ENCODE peak calls at places on chromosomes 16 and 17, in seven cellular contexts. Z is MM.1S, H is left lung, F is keratinocyte, E is brain microvascular endothelial cell, U is neural progenitor cell, C is ascending aorta. J is an unnamed sample.

GRCh38 chr17:57880086-57880456 is 30.2 kb upstream of the MRPS23 start:
- DNase-seq in Z (no peak), H (no peak), F (no peak), E (no peak), U (no peak), C (no peak), J (no peak)

GRCh38 chr16:88983157-88983556 is 6.2 kb upstream of the CBFA2T3 start:
- DNase-seq in Z (no peak), H (no peak), F (no peak), E (no peak), U (no peak), C (no peak), J (no peak)

GRCh38 chr16:56222482-56222997 is 31.3 kb downstream of the GNAO1 start:
- DNase-seq in Z (no peak), H (no peak), F (no peak), E (no peak), U (no peak), C (no peak), J (no peak)

GRCh38 chr17:42459256-42459982 is 741 bp downstream of the ATP6V0A1 start:
- DNase-seq in Z (peak), H (peak), F (no peak), E (peak), U (peak), C (no peak), J (peak)

GRCh38 chr17:63946440-63947363 is 14.6 kb upstream of the CD79B start:
- DNase-seq in Z (peak), H (peak), F (no peak), E (peak), U (peak), C (no peak), J (peak)

GRCh38 chr17:61757168-61757567 is 106.2 kb downstream of the BRIP1 start:
- DNase-seq in Z (peak), H (no peak), F (no peak), E (no peak), U (no peak), C (no peak), J (no peak)

GRCh38 chr16:83928341-83929055 is 24.5 kb upstream of the OSGIN1 start:
- DNase-seq in Z (no peak), H (no peak), F (no peak), E (peak), U (no peak), C (no peak), J (peak)

GRCh38 chr17:57834146-57834741 is 15.6 kb downstream of the MRPS23 start:
- DNase-seq in Z (no peak), H (no peak), F (no peak), E (no peak), U (peak), C (peak), J (no peak)

GRCh38 chr16:3095869-3096268 is 3.2 kb downstream of the ZSCAN10 start:
- DNase-seq in Z (peak), H (peak), F (no peak), E (no peak), U (no peak), C (no peak), J (peak)

GRCh38 chr16:59748531-59748930 is 1014.4 kb upstream of the GOT2 start:
- DNase-seq in Z (no peak), H (no peak), F (no peak), E (no peak), U (peak), C (no peak), J (no peak)

GRCh38 chr16:4747906-4748681 is 13.8 kb downstream of the DNAAF8 start:
- DNase-seq in Z (peak), H (no peak), F (no peak), E (no peak), U (no peak), C (no peak), J (no peak)

GRCh38 chr16:31355701-31356100 is 725 bp downstream of the ITGAX start:
- DNase-seq in Z (no peak), H (no peak), F (no peak), E (no peak), U (no peak), C (no peak), J (no peak)

GRCh38 chr16:19210175-19210924 is 42.3 kb downstream of the SYT17 start:
- DNase-seq in Z (peak), H (peak), F (no peak), E (no peak), U (no peak), C (no peak), J (no peak)

GRCh38 chr16:468072-468821 is 42.8 kb downstream of the RAB11FIP3 start:
- DNase-seq in Z (no peak), H (no peak), F (no peak), E (no peak), U (peak), C (no peak), J (no peak)

GRCh38 chr16:15636392-15636873 is 6.5 kb downstream of the MARF1 start:
- DNase-seq in Z (no peak), H (no peak), F (no peak), E (no peak), U (no peak), C (no peak), J (no peak)

GRCh38 chr17:70144260-70144846 is 25.0 kb upstream of the KCNJ2 start:
- DNase-seq in Z (peak), H (no peak), F (no peak), E (no peak), U (peak), C (no peak), J (peak)

GRCh38 chr17:27384261-27384701 is 72.0 kb upstream of the KSR1 start:
- DNase-seq in Z (no peak), H (no peak), F (peak), E (peak), U (no peak), C (peak), J (peak)

GRCh38 chr17:43822566-43823190 is 10.3 kb downstream of the MPP3 start:
- DNase-seq in Z (no peak), H (no peak), F (no peak), E (no peak), U (no peak), C (no peak), J (no peak)

GRCh38 chr17:5209396-5209795 is 17.7 kb upstream of the ZNF594 start:
- DNase-seq in Z (no peak), H (no peak), F (no peak), E (peak), U (no peak), C (no peak), J (peak)

GRCh38 chr17:48510761-48511604 is 19.8 kb downstream of the HOXB1 start:
- DNase-seq in Z (peak), H (no peak), F (no peak), E (no peak), U (no peak), C (no peak), J (peak)

GRCh38 chr16:12120982-12121652 is 144.6 kb downstream of the SNX29 start:
- DNase-seq in Z (no peak), H (no peak), F (no peak), E (no peak), U (no peak), C (no peak), J (no peak)

GRCh38 chr16:31409433-31409832 is 16.3 kb downstream of the ITGAD start:
- DNase-seq in Z (no peak), H (no peak), F (no peak), E (no peak), U (no peak), C (no peak), J (peak)

GRCh38 chr17:53924530-53925455 is 102.1 kb downstream of the KIF2B start:
- DNase-seq in Z (no peak), H (no peak), F (no peak), E (no peak), U (peak), C (no peak), J (no peak)

GRCh38 chr17:16304832-16305231 is 48.4 kb downstream of the CENPV start:
- DNase-seq in Z (no peak), H (no peak), F (no peak), E (peak), U (peak), C (no peak), J (peak)

GRCh38 chr17:81514735-81515529 is 2.3 kb upstream of the ACTG1 start:
- DNase-seq in Z (peak), H (peak), F (no peak), E (peak), U (peak), C (peak), J (peak)

GRCh38 chr16:1403733-1404132 is 10.8 kb downstream of the UNKL start:
- DNase-seq in Z (no peak), H (no peak), F (no peak), E (no peak), U (no peak), C (no peak), J (no peak)

GRCh38 chr17:753407-753806 is 1.3 kb upstream of the GEMIN4 start:
- DNase-seq in Z (no peak), H (no peak), F (no peak), E (no peak), U (no peak), C (no peak), J (no peak)

GRCh38 chr17:73782231-73782630 is 138.0 kb upstream of the SDK2 start:
- DNase-seq in Z (no peak), H (no peak), F (no peak), E (no peak), U (no peak), C (no peak), J (no peak)

GRCh38 chr16:83681421-83681820 is 126.4 kb upstream of the HSBP1 start:
- DNase-seq in Z (no peak), H (no peak), F (no peak), E (no peak), U (no peak), C (no peak), J (no peak)

GRCh38 chr17:1220346-1220745 is 40.6 kb upstream of the ABR start:
- DNase-seq in Z (no peak), H (no peak), F (no peak), E (no peak), U (no peak), C (no peak), J (no peak)

GRCh38 chr17:27746881-27747280 is 53.4 kb downstream of the NOS2 start:
- DNase-seq in Z (no peak), H (no peak), F (no peak), E (no peak), U (no peak), C (no peak), J (no peak)

GRCh38 chr17:81967533-81968395 is 6.8 kb upstream of the NOTUM start:
- DNase-seq in Z (peak), H (peak), F (no peak), E (no peak), U (peak), C (no peak), J (peak)

GRCh38 chr16:10579965-10580918 is at the start of gene EMP2:
- DNase-seq in Z (peak), H (peak), F (no peak), E (peak), U (peak), C (peak), J (peak)

GRCh38 chr16:65579050-65579449 is 457.2 kb upstream of the CDH11 start:
- DNase-seq in Z (no peak), H (no peak), F (no peak), E (peak), U (no peak), C (no peak), J (no peak)

GRCh38 chr16:29862383-29862883 is 593 bp downstream of the CDIPT start:
- DNase-seq in Z (peak), H (no peak), F (no peak), E (no peak), U (peak), C (no peak), J (no peak)

GRCh38 chr16:10126686-10127085 is 55.5 kb downstream of the GRIN2A start:
- DNase-seq in Z (no peak), H (no peak), F (no peak), E (peak), U (no peak), C (no peak), J (peak)

GRCh38 chr16:19110537-19111391 is 3.0 kb upstream of the ITPRIPL2 start:
- DNase-seq in Z (no peak), H (no peak), F (no peak), E (no peak), U (no peak), C (no peak), J (no peak)

GRCh38 chr16:73213761-73214480 is 166.0 kb upstream of the ZFHX3 start:
- DNase-seq in Z (no peak), H (no peak), F (no peak), E (no peak), U (no peak), C (no peak), J (no peak)

DNA sequence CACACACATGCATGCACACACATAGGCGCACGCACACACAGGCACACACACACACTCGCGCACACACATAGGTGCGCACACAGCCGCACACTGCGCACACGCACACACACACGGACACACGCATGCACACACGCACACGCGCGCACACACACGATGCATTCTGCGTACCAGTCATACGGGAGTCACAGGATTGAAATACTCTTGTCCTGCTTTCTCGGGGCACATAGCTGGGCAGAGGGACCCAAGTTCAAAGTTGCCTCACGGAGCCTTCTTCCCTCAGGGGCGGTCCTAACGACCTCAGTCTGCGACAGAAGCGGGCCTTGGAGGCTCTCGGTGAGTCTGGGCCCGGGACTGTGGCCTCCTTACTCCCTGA is 56.0 kb downstream of the MRM1 start:
- DNase-seq in Z (no peak), H (no peak), F (no peak), E (no peak), U (no peak), C (no peak), J (no peak)
- H3K4me3 ChIP-seq in Z (no peak), H (peak), F (no peak), E (peak), U (peak), C (peak), J (peak)

GRCh38 chr16:70793851-70794502 is 7.0 kb downstream of the VAC14 start:
- DNase-seq in Z (peak), H (no peak), F (no peak), E (no peak), U (no peak), C (no peak), J (no peak)

GRCh38 chr16:70800798-70801480 is at the start of gene VAC14:
- DNase-seq in Z (peak), H (peak), F (peak), E (peak), U (peak), C (peak), J (peak)

GRCh38 chr16:70795513-70795912 is 5.4 kb downstream of the VAC14 start:
- DNase-seq in Z (no peak), H (no peak), F (no peak), E (no peak), U (no peak), C (no peak), J (no peak)

GRCh38 chr16:70800306-70800705 is 652 bp downstream of the VAC14 start:
- DNase-seq in Z (peak), H (no peak), F (no peak), E (no peak), U (no peak), C (no peak), J (no peak)

GRCh38 chr16:70796301-70796700 is 4.7 kb downstream of the VAC14 start:
- DNase-seq in Z (no peak), H (no peak), F (no peak), E (no peak), U (no peak), C (no peak), J (no peak)
- H3K4me3 ChIP-seq in Z (no peak), H (no peak), F (no peak), E (no peak), U (no peak), C (no peak), J (no peak)

DNA sequence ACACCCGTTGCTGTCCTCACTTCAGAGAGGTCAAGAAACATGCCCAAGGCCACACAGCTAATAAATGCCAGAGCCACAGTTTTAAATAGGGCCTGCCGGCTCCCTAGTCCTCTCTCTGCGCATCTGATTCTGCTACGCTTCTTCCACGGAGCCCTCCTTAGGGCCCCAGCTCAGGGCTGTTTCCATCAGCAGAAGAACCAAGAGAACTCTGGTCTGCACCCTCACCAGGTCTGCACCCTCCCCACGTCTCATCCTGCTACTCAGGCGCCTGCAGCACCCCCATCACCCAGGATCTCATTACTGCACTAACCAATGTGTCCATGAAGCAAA is 79.5 kb upstream of the NKD1 start:
- DNase-seq in Z (no peak), H (no peak), F (no peak), E (no peak), U (no peak), C (no peak), J (no peak)
- H3K4me3 ChIP-seq in Z (no peak), H (no peak), F (no peak), E (no peak), U (peak), C (no peak), J (no peak)

GRCh38 chr17:17580662-17581470 is 10.6 kb downstream of the PEMT start:
- DNase-seq in Z (no peak), H (no peak), F (no peak), E (no peak), U (no peak), C (no peak), J (peak)
- H3K4me3 ChIP-seq in Z (no peak), H (no peak), F (no peak), E (no peak), U (no peak), C (no peak), J (no peak)

GRCh38 chr17:39675390-39676082 is 7.3 kb downstream of the PNMT start:
- DNase-seq in Z (no peak), H (no peak), F (no peak), E (no peak), U (no peak), C (no peak), J (no peak)
- H3K4me3 ChIP-seq in Z (no peak), H (no peak), F (no peak), E (no peak), U (no peak), C (no peak), J (no peak)